ENCODE peak calls at places on chromosomes 6 and 20, in six cellular contexts. R, S, K, G, X and U are unnamed samples.

GRCh38 chr6:141483561-141484061 is 649.1 kb upstream of the GJE1 start:
- DNase-seq in R (no peak), S (no peak), K (peak; percentile 93), G (no peak), X (no peak), U (no peak)

GRCh38 chr6:99613705-99614429 is 7.2 kb downstream of the PRDM13 start:
- DNase-seq in R (peak; percentile 53), S (no peak), K (no peak), G (peak; percentile 32), X (no peak), U (no peak)

GRCh38 chr6:134437376-134437775 is 119.5 kb upstream of the SGK1 start:
- DNase-seq in R (no peak), S (no peak), K (peak; percentile 53), G (no peak), X (no peak), U (no peak)

GRCh38 chr6:148441454-148441911 is 98.8 kb downstream of the SASH1 start:
- DNase-seq in R (no peak), S (no peak), K (peak; percentile 93), G (peak; percentile 33), X (no peak), U (no peak)

GRCh38 chr6:142045380-142046270 is 87.1 kb upstream of the GJE1 start:
- DNase-seq in R (no peak), S (no peak), K (peak; percentile 16), G (no peak), X (no peak), U (no peak)

GRCh38 chr20:62523473-62524203 is 47.8 kb upstream of the GATA5 start:
- DNase-seq in R (no peak), S (no peak), K (no peak), G (peak; percentile 70), X (no peak), U (no peak)

GRCh38 chr6:135812085-135812526 is 39.4 kb upstream of the PDE7B start:
- DNase-seq in R (peak; percentile 47), S (no peak), K (peak; percentile 71), G (no peak), X (no peak), U (no peak)

GRCh38 chr6:100472674-100473073 is 8.0 kb upstream of the SIM1 start:
- DNase-seq in R (no peak), S (no peak), K (peak; percentile 71), G (no peak), X (no peak), U (no peak)

GRCh38 chr6:90079555-90080490 is 185.6 kb downstream of the GJA10 start:
- DNase-seq in R (no peak), S (no peak), K (no peak), G (no peak), X (no peak), U (no peak)

GRCh38 chr6:90080876-90081464 is 186.7 kb downstream of the GJA10 start:
- DNase-seq in R (no peak), S (no peak), K (no peak), G (no peak), X (no peak), U (no peak)

GRCh38 chr6:90076471-90076870 is 182.2 kb downstream of the GJA10 start:
- DNase-seq in R (no peak), S (no peak), K (no peak), G (no peak), X (no peak), U (no peak)

GRCh38 chr6:90082847-90083246 is 188.6 kb downstream of the GJA10 start:
- DNase-seq in R (no peak), S (no peak), K (no peak), G (no peak), X (no peak), U (no peak)

DNA sequence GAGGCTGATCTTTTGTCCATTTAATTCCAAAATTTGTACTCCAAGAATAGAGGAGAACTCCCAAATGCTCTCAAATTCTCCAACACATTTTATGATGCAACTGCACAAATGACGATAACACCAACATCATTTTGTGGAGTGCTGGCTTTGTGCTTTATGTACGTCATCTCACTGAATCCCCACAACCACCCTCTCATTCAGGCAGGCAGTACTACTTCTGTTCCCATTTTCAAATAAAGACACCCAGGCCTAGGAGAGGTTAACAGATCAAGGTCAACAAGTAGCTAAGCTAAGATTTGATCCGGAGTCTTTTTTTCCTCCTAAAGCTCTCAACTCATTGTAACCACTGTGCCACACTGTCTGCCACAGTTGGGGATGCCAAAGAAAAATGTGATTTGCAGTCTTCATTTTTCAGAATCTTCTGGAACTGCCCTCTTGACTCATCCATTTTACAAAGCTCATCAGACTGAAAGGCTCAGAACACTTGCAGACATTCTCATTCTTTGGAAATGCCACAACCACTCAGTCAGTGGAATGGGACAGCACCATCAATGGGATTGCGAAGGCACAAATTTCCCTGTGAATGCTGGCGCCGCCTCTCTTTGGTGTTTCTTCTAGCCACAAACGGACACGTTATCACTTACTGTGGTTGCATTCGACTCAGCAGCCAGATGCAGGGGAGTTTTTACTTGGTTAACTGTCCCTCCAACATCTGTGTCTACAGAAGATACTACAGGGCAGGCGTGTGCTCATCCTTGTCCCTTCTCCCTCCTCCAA is 184.4 kb downstream of the GJA10 start:
- DNase-seq in R (no peak), S (no peak), K (peak; percentile 83), G (no peak), X (no peak), U (no peak)
- TF ChIP-seq CTCF in R (no peak), S (no peak), K (no peak), G (no peak), X (no peak), U (no peak)

DNA sequence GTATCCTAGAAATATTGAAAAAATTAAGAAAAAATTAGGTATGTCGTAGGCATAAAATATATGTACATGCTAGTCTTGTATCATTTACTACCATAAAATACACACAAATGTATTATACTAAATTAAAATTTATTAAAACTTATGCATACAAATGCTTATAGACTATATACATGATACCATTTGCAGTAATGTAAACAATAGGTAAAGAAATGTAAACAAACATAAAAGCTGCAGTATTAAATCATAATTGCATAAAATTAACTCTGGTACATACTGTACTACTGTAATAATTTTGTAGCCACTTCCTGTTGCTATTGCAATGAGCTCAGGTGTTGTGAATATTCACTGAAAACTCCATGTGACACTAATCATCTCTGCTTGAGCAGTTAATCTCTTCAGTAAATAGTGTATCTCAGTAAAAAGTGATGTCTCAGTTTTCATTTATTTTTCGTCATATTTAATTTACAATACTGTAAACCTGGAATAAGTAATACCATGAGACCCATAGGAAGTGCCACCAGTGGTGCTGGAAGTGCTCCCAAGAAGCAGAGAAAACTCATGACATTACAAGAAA is 29.3 kb downstream of the RALGAPB start:
- DNase-seq in R (no peak), S (no peak), K (no peak), G (no peak), X (no peak), U (no peak)
- TF ChIP-seq CTCF in R (no peak), S (no peak), K (no peak), G (no peak), X (no peak), U (no peak)

DNA sequence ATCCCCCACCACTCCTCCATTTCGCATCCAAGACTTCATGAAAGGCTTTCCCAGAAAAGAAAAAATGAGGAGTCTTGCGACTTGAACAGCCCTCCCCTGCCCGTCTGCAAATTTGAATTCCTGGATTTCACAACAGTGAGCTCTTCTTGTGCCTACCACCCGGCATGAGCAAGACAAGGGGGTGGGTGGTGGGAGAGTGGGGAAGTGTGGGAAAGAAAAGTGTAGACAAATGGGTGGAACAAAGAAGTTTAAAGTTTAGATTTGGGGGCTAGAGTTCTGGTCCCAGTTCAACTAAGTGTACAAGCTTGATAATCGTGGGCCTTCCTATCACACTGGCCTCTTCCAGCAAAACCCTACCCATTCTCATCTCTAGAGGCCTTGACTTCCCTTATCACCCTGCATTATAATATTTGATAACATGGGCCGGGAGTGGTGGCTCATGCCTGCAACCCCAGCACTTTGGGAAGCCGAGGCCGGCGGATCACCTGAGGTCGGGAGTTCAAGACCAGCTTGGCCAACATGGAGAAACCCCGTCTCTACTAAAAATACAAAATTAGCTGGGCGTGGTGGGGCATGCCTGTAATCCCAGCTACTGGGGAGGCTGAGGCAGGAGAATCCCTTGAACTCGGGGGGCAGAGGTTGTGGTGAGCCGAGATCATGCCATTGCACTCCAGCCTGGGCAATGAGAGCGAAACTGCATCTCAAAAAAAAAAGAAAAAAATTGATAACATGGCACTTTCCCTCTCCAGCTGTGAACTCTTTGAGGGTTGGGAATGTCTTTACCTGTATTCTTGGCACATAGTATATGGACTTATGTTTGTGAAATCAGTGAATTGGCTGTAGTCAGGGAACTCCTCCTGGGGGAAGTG is 654 bp upstream of the C6orf47 start:
- DNase-seq in R (no peak), S (no peak), K (peak; percentile 54), G (no peak), X (no peak), U (no peak)
- TF ChIP-seq CTCF in R (no peak), S (no peak), K (no peak), G (no peak), X (no peak), U (no peak)

GRCh38 chr6:41784581-41785171 is 2.8 kb upstream of the TOMM6 start:
- DNase-seq in R (no peak), S (no peak), K (no peak), G (no peak), X (no peak), U (no peak)

GRCh38 chr6:41785689-41786450 is 1.6 kb upstream of the TOMM6 start:
- DNase-seq in R (peak; percentile 60), S (no peak), K (peak; percentile 23), G (peak; percentile 34), X (no peak), U (no peak)

GRCh38 chr6:41785254-41785653 is 2.2 kb upstream of the TOMM6 start:
- DNase-seq in R (no peak), S (no peak), K (no peak), G (no peak), X (no peak), U (no peak)

GRCh38 chr6:41787219-41787917 is at the start of gene TOMM6:
- DNase-seq in R (peak; percentile 98), S (peak; percentile 96), K (peak; percentile 92), G (peak; percentile 97), X (peak; percentile 95), U (peak; percentile 97)

DNA sequence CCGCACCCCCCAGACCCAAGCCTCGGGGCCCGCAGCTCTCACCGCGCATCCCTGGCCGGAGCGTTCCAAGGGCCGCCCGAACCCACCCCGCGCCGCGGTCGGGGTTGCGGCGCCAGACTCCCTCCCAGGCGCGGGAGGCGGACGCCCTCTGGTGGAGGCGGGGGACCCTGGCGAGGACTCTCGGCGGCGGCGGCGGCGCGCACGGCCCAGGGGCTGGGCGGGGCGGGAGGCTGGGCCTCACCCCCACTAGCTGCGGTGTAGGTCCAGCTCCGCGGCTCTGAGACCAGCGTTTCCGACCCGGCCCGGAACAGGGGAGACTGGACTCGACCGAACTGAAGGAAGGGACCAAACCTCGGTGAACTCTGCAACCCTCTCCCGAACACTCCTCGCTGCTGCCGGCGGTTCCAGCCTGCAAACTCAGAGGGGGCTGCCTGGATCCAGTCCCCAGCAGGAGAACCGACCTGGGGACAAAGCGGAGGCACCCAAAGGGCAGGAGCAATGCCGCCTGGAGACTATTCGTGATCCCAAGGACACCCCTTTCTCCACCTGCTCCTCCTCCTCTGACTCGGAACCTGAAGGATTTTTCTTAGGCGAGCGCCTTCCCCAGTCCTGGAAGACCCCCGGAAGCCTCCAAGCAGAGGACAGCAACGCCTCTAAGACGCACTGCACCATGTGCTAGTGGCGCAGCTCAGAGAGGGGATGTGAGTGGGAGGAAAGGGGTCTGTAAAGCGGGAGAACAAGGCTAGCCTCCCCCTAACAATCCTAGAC is 859 bp upstream of the TOMM6 start:
- DNase-seq in R (peak; percentile 94), S (peak; percentile 93), K (peak; percentile 72), G (peak; percentile 94), X (peak; percentile 92), U (peak; percentile 83)
- TF ChIP-seq CTCF in R (peak; percentile 82), S (peak; percentile 75), K (peak; percentile 26), G (peak; percentile 72), X (peak; percentile 86), U (peak; percentile 95)

GRCh38 chr6:125546827-125547226 is 202.6 kb upstream of the HEY2 start:
- DNase-seq in R (no peak), S (no peak), K (no peak), G (no peak), X (no peak), U (no peak)
- TF ChIP-seq CTCF in R (peak; percentile 15), S (no peak), K (peak; percentile 13), G (no peak), X (no peak), U (no peak)

GRCh38 chr6:98054453-98054852 is 771.4 kb upstream of the MMS22L start:
- DNase-seq in R (no peak), S (no peak), K (peak; percentile 39), G (peak; percentile 18), X (no peak), U (no peak)
- TF ChIP-seq CTCF in R (no peak), S (peak; percentile 63), K (no peak), G (peak; percentile 51), X (no peak), U (no peak)